ENCODE peak calls at places on chromosomes 1 and 21, in seven cellular contexts. P, H, S, V, D, W and U are unnamed samples.

GRCh38 chr1:59410457-59410856 is 113.6 kb downstream of the FGGY start:
- DNase-seq in P (no peak), H (no peak), S (no peak), V (no peak), D (no peak), W (no peak), U (no peak)

GRCh38 chr21:18384771-18385170 is 18.8 kb downstream of the TMPRSS15 start:
- DNase-seq in P (peak), H (no peak), S (peak), V (no peak), D (peak), W (no peak), U (peak)

GRCh38 chr1:218383051-218383450 is 37.9 kb downstream of the TGFB2 start:
- DNase-seq in P (no peak), H (no peak), S (no peak), V (no peak), D (no peak), W (peak), U (no peak)

GRCh38 chr21:45532826-45533730 is 9.2 kb downstream of the SLC19A1 start:
- DNase-seq in P (no peak), H (no peak), S (no peak), V (no peak), D (no peak), W (no peak), U (no peak)

GRCh38 chr1:9447215-9447960 is 91.9 kb upstream of the SLC25A33 start:
- DNase-seq in P (no peak), H (no peak), S (no peak), V (no peak), D (no peak), W (no peak), U (no peak)

GRCh38 chr1:32198237-32199042 is 2.0 kb upstream of the CCDC28B start:
- DNase-seq in P (no peak), H (no peak), S (no peak), V (no peak), D (no peak), W (no peak), U (no peak)

GRCh38 chr1:203926025-203926540 is 64.7 kb downstream of the SNRPE start:
- DNase-seq in P (no peak), H (peak), S (peak), V (no peak), D (no peak), W (no peak), U (no peak)

GRCh38 chr1:5551274-5551966 is 440.8 kb downstream of the NPHP4 start:
- DNase-seq in P (peak), H (no peak), S (no peak), V (no peak), D (peak), W (peak), U (no peak)

GRCh38 chr21:45326834-45327457 is 39.3 kb upstream of the POFUT2 start:
- DNase-seq in P (no peak), H (no peak), S (no peak), V (no peak), D (no peak), W (no peak), U (no peak)

GRCh38 chr1:73065585-73065984 is 783.2 kb upstream of the NEGR1 start:
- DNase-seq in P (peak), H (no peak), S (no peak), V (no peak), D (no peak), W (peak), U (peak)

GRCh38 chr1:14598498-14599172 is at the start of gene KAZN:
- DNase-seq in P (peak), H (no peak), S (no peak), V (no peak), D (peak), W (no peak), U (peak)

GRCh38 chr1:221698579-221699349 is 43.1 kb downstream of the DUSP10 start:
- DNase-seq in P (no peak), H (no peak), S (peak), V (no peak), D (no peak), W (no peak), U (no peak)

GRCh38 chr1:41837691-41838090 is 81.0 kb downstream of the HIVEP3 start:
- DNase-seq in P (no peak), H (no peak), S (no peak), V (no peak), D (no peak), W (no peak), U (no peak)

GRCh38 chr1:200968469-200969410 is 54.8 kb downstream of the KIF21B start:
- DNase-seq in P (no peak), H (no peak), S (peak), V (no peak), D (no peak), W (no peak), U (no peak)

GRCh38 chr21:25375675-25376074 is 231.6 kb downstream of the MRPL39 start:
- DNase-seq in P (no peak), H (no peak), S (no peak), V (no peak), D (no peak), W (no peak), U (no peak)

GRCh38 chr1:45444609-45445131 is 46.3 kb downstream of the TESK2 start:
- DNase-seq in P (no peak), H (no peak), S (peak), V (no peak), D (no peak), W (no peak), U (no peak)

GRCh38 chr1:8004113-8004802 is 21.9 kb downstream of the ERRFI1 start:
- DNase-seq in P (peak), H (no peak), S (no peak), V (no peak), D (no peak), W (no peak), U (no peak)

GRCh38 chr1:68010094-68010493 is 40.3 kb downstream of the DIRAS3 start:
- DNase-seq in P (peak), H (no peak), S (peak), V (no peak), D (peak), W (no peak), U (peak)

GRCh38 chr1:182857212-182857611 is 18.1 kb downstream of the DHX9 start:
- DNase-seq in P (no peak), H (no peak), S (no peak), V (no peak), D (no peak), W (no peak), U (no peak)

GRCh38 chr1:150560986-150561829 is 12.0 kb downstream of the ADAMTSL4 start:
- DNase-seq in P (peak), H (peak), S (peak), V (peak), D (peak), W (peak), U (peak)

GRCh38 chr1:33337994-33338494 is 17.1 kb upstream of the A3GALT2 start:
- DNase-seq in P (no peak), H (no peak), S (peak), V (no peak), D (no peak), W (no peak), U (no peak)

GRCh38 chr1:21117159-21117953 is 59.3 kb downstream of the EIF4G3 start:
- DNase-seq in P (no peak), H (no peak), S (peak), V (no peak), D (no peak), W (no peak), U (no peak)

GRCh38 chr1:68255301-68255700 is 23.0 kb upstream of the WLS start:
- DNase-seq in P (no peak), H (no peak), S (peak), V (no peak), D (no peak), W (no peak), U (no peak)

GRCh38 chr1:234933475-234933874 is 195.2 kb downstream of the TOMM20 start:
- DNase-seq in P (no peak), H (no peak), S (peak), V (no peak), D (peak), W (no peak), U (no peak)

GRCh38 chr1:242546441-242546840 is 21.9 kb upstream of the PLD5 start:
- DNase-seq in P (no peak), H (no peak), S (no peak), V (no peak), D (no peak), W (no peak), U (no peak)

GRCh38 chr1:232398823-232399222 is 231.1 kb downstream of the SIPA1L2 start:
- DNase-seq in P (no peak), H (no peak), S (no peak), V (no peak), D (no peak), W (no peak), U (no peak)

GRCh38 chr1:226063362-226064167 is 1.0 kb downstream of the H3-3A start:
- DNase-seq in P (peak), H (no peak), S (peak), V (peak), D (peak), W (peak), U (peak)

GRCh38 chr21:42051788-42052187 is 19.3 kb upstream of the UMODL1 start:
- DNase-seq in P (no peak), H (no peak), S (no peak), V (no peak), D (no peak), W (no peak), U (no peak)

GRCh38 chr1:45922813-45923212 is 119.4 kb downstream of the MAST2 start:
- DNase-seq in P (no peak), H (no peak), S (no peak), V (no peak), D (no peak), W (no peak), U (no peak)

GRCh38 chr1:81409875-81410274 is 390.9 kb upstream of the ADGRL2 start:
- DNase-seq in P (no peak), H (no peak), S (no peak), V (no peak), D (no peak), W (no peak), U (no peak)

GRCh38 chr21:40990366-40990765 is 143.4 kb upstream of the DSCAM start:
- DNase-seq in P (no peak), H (no peak), S (no peak), V (no peak), D (no peak), W (no peak), U (no peak)

GRCh38 chr1:15764269-15764764 is 5.7 kb downstream of the FBLIM1 start:
- DNase-seq in P (no peak), H (no peak), S (no peak), V (no peak), D (peak), W (no peak), U (no peak)

GRCh38 chr1:31714442-31715096 is 10.8 kb upstream of the COL16A1 start:
- DNase-seq in P (peak), H (no peak), S (peak), V (peak), D (peak), W (no peak), U (peak)

GRCh38 chr1:239053269-239053668 is 333.1 kb upstream of the CHRM3 start:
- DNase-seq in P (no peak), H (no peak), S (no peak), V (no peak), D (no peak), W (no peak), U (no peak)

GRCh38 chr21:44618504-44618903 is 6.6 kb downstream of the KRTAP10-8 start:
- DNase-seq in P (no peak), H (no peak), S (no peak), V (no peak), D (peak), W (no peak), U (no peak)

GRCh38 chr1:206905295-206906164 is 8.3 kb downstream of the IL24 start:
- DNase-seq in P (no peak), H (peak), S (peak), V (no peak), D (peak), W (no peak), U (no peak)

GRCh38 chr1:200850554-200850953 is 22.2 kb upstream of the GPR25 start:
- DNase-seq in P (no peak), H (no peak), S (peak), V (no peak), D (no peak), W (no peak), U (no peak)

GRCh38 chr1:9181176-9181906 is 52.4 kb upstream of the GPR157 start:
- DNase-seq in P (no peak), H (no peak), S (peak), V (peak), D (peak), W (no peak), U (peak)

GRCh38 chr1:156970017-156970416 is 49.6 kb downstream of the LRRC71 start:
- DNase-seq in P (no peak), H (no peak), S (peak), V (no peak), D (no peak), W (no peak), U (no peak)